ENCODE peak calls at places on chromosomes 6 and 20, in nine cellular contexts. V, L, C, T, E, U, N, B and A are unnamed samples.

GRCh38 chr6:131382646-131383045 is 190.4 kb upstream of the ARG1 start:
- DNase-seq in U (no peak), V (no peak), N (no peak), B (no peak), T (no peak), E (no peak), L (no peak), C (no peak), A (no peak)

GRCh38 chr6:16741112-16742016 is 19.9 kb downstream of the ATXN1 start:
- DNase-seq in V (no peak), T (no peak), U (no peak), B (peak; percentile 100), N (peak; percentile 96), C (no peak), L (no peak), E (peak; percentile 78), A (no peak)

GRCh38 chr6:28947831-28948270 is 24.1 kb upstream of the TRIM27 start:
- DNase-seq in L (no peak), V (no peak), E (peak; percentile 94), U (no peak), N (no peak), B (no peak), T (no peak), C (no peak), A (no peak)

GRCh38 chr20:38833154-38833856 is 27.8 kb downstream of the PPP1R16B start:
- DNase-seq in B (no peak), U (no peak), L (no peak), C (no peak), E (no peak), V (no peak), N (no peak), T (no peak), A (no peak)

GRCh38 chr6:12138936-12139335 is 126.8 kb downstream of the HIVEP1 start:
- DNase-seq in T (no peak), E (peak; percentile 42), N (no peak), C (no peak), L (no peak), V (no peak), B (no peak), U (no peak), A (no peak)

GRCh38 chr6:134517863-134518262 is 200.0 kb upstream of the SGK1 start:
- DNase-seq in C (no peak), E (no peak), U (no peak), T (no peak), B (no peak), V (no peak), N (peak; percentile 35), L (no peak), A (no peak)

GRCh38 chr6:28254340-28254618 is 2.2 kb upstream of the ZKSCAN4 start:
- DNase-seq in C (no peak), V (no peak), U (no peak), B (no peak), N (no peak), L (no peak), T (no peak), E (no peak), A (no peak)

GRCh38 chr6:158808918-158809678 is 10.1 kb downstream of the EZR start:
- DNase-seq in T (no peak), U (peak; percentile 27), B (no peak), N (no peak), E (no peak), L (no peak), C (no peak), V (no peak), A (no peak)

GRCh38 chr20:49583669-49584417 is 15.9 kb upstream of the PTGIS start:
- DNase-seq in B (peak; percentile 99), V (peak; percentile 88), T (peak; percentile 91), L (no peak), U (peak; percentile 90), N (peak; percentile 94), C (peak; percentile 81), E (peak; percentile 56), A (no peak)

GRCh38 chr20:50146732-50147662 is 6.5 kb downstream of the PEDS1 start:
- DNase-seq in C (peak; percentile 56), V (peak; percentile 70), T (no peak), B (peak; percentile 41), N (no peak), E (peak; percentile 89), L (no peak), U (peak; percentile 66), A (peak; percentile 85)

GRCh38 chr6:159577564-159577963 is 115.5 kb downstream of the SOD2 start:
- DNase-seq in U (no peak), E (peak; percentile 26), V (no peak), L (no peak), T (no peak), N (no peak), B (peak; percentile 88), C (no peak), A (no peak)

GRCh38 chr20:1326031-1326930 is 2.7 kb downstream of the SDCBP2 start:
- DNase-seq in L (no peak), N (peak; percentile 68), C (peak; percentile 41), U (no peak), V (peak; percentile 43), E (no peak), B (no peak), T (peak; percentile 63), A (peak; percentile 74)

GRCh38 chr6:37258405-37258704 is 411 bp upstream of the TMEM217 start:
- DNase-seq in E (peak; percentile 5), V (no peak), C (no peak), U (no peak), N (no peak), B (no peak), L (no peak), T (no peak), A (no peak)

GRCh38 chr6:109010703-109011102 is 83.9 kb downstream of the SESN1 start:
- DNase-seq in U (no peak), B (no peak), C (no peak), E (peak; percentile 14), T (no peak), N (no peak), L (no peak), V (no peak), A (no peak)

DNA sequence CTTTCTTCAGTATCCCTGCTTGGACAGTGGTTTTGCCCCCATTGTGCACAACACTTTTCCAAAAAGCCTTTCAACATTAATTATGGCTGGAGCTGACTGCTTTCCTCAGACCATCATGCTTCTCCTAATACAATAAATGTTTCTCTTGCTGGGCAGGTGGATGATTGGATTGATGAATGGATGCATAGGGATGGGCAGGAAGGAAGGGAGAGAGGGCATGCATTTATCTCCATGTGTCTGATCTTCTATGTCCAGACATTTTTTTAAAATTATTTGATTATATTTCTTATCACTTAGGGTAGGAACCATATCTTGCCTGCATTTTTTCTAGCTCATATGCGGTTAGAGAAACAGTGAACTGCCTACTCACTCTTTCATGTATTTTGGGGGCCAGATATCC is 218.5 kb downstream of the PRL start:
- DNase-seq in C (no peak), E (no peak), V (no peak), N (no peak), L (no peak), B (no peak), T (no peak), U (no peak), A (no peak)
- H3K27ac ChIP-seq in C (no peak overlapping the region), E (no peak overlapping the region), V (no peak overlapping the region), N (no peak overlapping the region), L (no peak overlapping the region), B (no peak overlapping the region), T (no peak overlapping the region), U (no peak overlapping the region), A (no peak overlapping the region)

GRCh38 chr20:21149344-21149743 is 23.5 kb downstream of the KIZ start:
- DNase-seq in E (no peak), T (no peak), B (no peak), U (no peak), L (no peak), N (no peak), V (no peak), C (no peak), A (no peak)
- H3K4me1 ChIP-seq in E (peaks cover 6% of the 10 kb centered on the region), T (no peaks in the 10 kb centered on the region), B (no peaks in the 10 kb centered on the region), U (no peaks in the 10 kb centered on the region), L (no peaks in the 10 kb centered on the region), N (no peaks in the 10 kb centered on the region), V (no peaks in the 10 kb centered on the region), C (peaks cover 9% of the 10 kb centered on the region), A (no peaks in the 10 kb centered on the region)

GRCh38 chr6:52512199-52512598 is 64.7 kb downstream of the TRAM2 start:
- DNase-seq in C (peak; percentile 50), B (peak; percentile 85), U (no peak), V (peak; percentile 72), L (peak; percentile 10), T (peak; percentile 74), N (peak; percentile 94), E (peak; percentile 57), A (no peak)

GRCh38 chr6:52514514-52514913 is 62.3 kb downstream of the TRAM2 start:
- DNase-seq in T (peak; percentile 76), U (no peak), E (no peak), L (peak; percentile 51), C (peak; percentile 67), V (peak; percentile 68), B (peak; percentile 65), N (peak; percentile 93), A (peak; percentile 86)

GRCh38 chr6:52515219-52515960 is 61.5 kb downstream of the TRAM2 start:
- DNase-seq in T (no peak), N (no peak), E (no peak), V (no peak), C (no peak), U (no peak), L (no peak), B (peak; percentile 39), A (no peak)

GRCh38 chr6:52513464-52513863 is 63.4 kb downstream of the TRAM2 start:
- DNase-seq in L (no peak), U (no peak), C (no peak), T (no peak), B (no peak), N (no peak), E (no peak), V (no peak), A (no peak)

GRCh38 chr6:52513896-52514295 is 63.0 kb downstream of the TRAM2 start:
- DNase-seq in T (no peak), N (no peak), C (no peak), L (no peak), V (no peak), U (no peak), B (no peak), E (no peak), A (no peak)
- H3K27ac ChIP-seq in T (peak overlapping the region; percentile 94), N (no peak overlapping the region), C (peak overlapping the region; percentile 36), L (no peak overlapping the region), V (no peak overlapping the region), U (peak overlapping the region; percentile 85), B (peak overlapping the region; percentile 65), E (no peak overlapping the region), A (peak overlapping the region; percentile 83)

GRCh38 chr6:107716688-107717089 is 107.4 kb downstream of the SCML4 start:
- DNase-seq in U (no peak), C (no peak), E (peak; percentile 27), T (no peak), L (peak; percentile 68), B (no peak), V (no peak), N (peak; percentile 40), A (no peak)

GRCh38 chr6:107717781-107718180 is 106.3 kb downstream of the SCML4 start:
- DNase-seq in C (no peak), V (no peak), E (no peak), L (no peak), N (no peak), T (no peak), B (no peak), U (no peak), A (no peak)

GRCh38 chr6:107718341-107718740 is 105.8 kb downstream of the SCML4 start:
- DNase-seq in U (no peak), N (no peak), L (no peak), E (no peak), C (no peak), V (no peak), T (no peak), B (no peak), A (no peak)

GRCh38 chr6:107719160-107719559 is 105.0 kb downstream of the SCML4 start:
- DNase-seq in U (no peak), L (no peak), B (no peak), E (no peak), N (no peak), T (no peak), V (no peak), C (no peak), A (no peak)

GRCh38 chr6:107720762-107721161 is 103.4 kb downstream of the SCML4 start:
- DNase-seq in N (no peak), E (no peak), C (no peak), T (no peak), V (no peak), B (no peak), U (no peak), L (no peak), A (no peak)
- H3K4me1 ChIP-seq in N (no peaks in the 10 kb centered on the region), E (no peaks in the 10 kb centered on the region), C (no peaks in the 10 kb centered on the region), T (no peaks in the 10 kb centered on the region), V (no peaks in the 10 kb centered on the region), B (no peaks in the 10 kb centered on the region), U (no peaks in the 10 kb centered on the region), L (peaks cover 6% of the 10 kb centered on the region), A (no peaks in the 10 kb centered on the region)